ENCODE peak calls at places on chromosomes 11 and 22, in five cellular contexts. D is right lobe of liver, W is nephron progenitor cell, I is testis, R is BJ. A is an unnamed sample.

GRCh38 chr11:73229321-73230275 is 11.5 kb downstream of the P2RY2 start:
- DNase-seq in W (peak), D (no peak), R (no peak), I (no peak), A (no peak)

GRCh38 chr22:43479962-43480361 is 68.1 kb downstream of the MPPED1 start:
- DNase-seq in I (no peak), W (no peak), R (no peak), D (no peak), A (no peak)

GRCh38 chr11:102494216-102494615 is 36.3 kb downstream of the MMP7 start:
- DNase-seq in W (no peak), I (no peak), D (peak), R (no peak), A (no peak)

GRCh38 chr11:47938791-47939560 is 41.4 kb upstream of the PTPRJ start:
- DNase-seq in I (no peak), W (no peak), D (no peak), R (no peak), A (peak)

GRCh38 chr22:48310740-48311139 is 1516.9 kb downstream of the BRD1 start:
- DNase-seq in I (no peak), D (no peak), W (no peak), R (no peak), A (no peak)

GRCh38 chr11:119699227-119699626 is 29.8 kb downstream of the NECTIN1 start:
- DNase-seq in W (no peak), R (no peak), I (peak), D (peak), A (peak)

GRCh38 chr11:126631399-126631798 is 275.9 kb downstream of the ST3GAL4 start:
- DNase-seq in R (no peak), W (no peak), D (no peak), I (no peak), A (no peak)

GRCh38 chr22:24128024-24128423 is 53.3 kb upstream of the SUSD2 start:
- DNase-seq in W (no peak), R (no peak), D (no peak), I (no peak), A (no peak)

GRCh38 chr11:12691473-12691872 is 17.3 kb downstream of the TEAD1 start:
- DNase-seq in I (no peak), R (no peak), D (no peak), W (no peak), A (no peak)

GRCh38 chr22:37525073-37525745 is 6.0 kb upstream of the CARD10 start:
- DNase-seq in D (no peak), R (peak), I (no peak), W (no peak), A (no peak)

GRCh38 chr11:2542406-2542805 is 97.6 kb downstream of the KCNQ1 start:
- DNase-seq in I (no peak), W (no peak), D (peak), R (no peak), A (no peak)

GRCh38 chr11:63870351-63871197 is 31.7 kb downstream of the MARK2 start:
- DNase-seq in D (no peak), I (no peak), R (no peak), W (no peak), A (no peak)

GRCh38 chr22:25081409-25081824 is 118.2 kb upstream of the CRYBB3 start:
- DNase-seq in D (no peak), I (peak), W (peak), R (no peak), A (peak)

GRCh38 chr11:132744771-132745170 is 787.5 kb downstream of the OPCML start:
- DNase-seq in R (peak), D (no peak), I (no peak), W (no peak), A (no peak)

GRCh38 chr11:64868904-64869570 is 9.4 kb downstream of the EHD1 start:
- DNase-seq in D (no peak), I (no peak), R (no peak), W (no peak), A (peak)

GRCh38 chr11:45665206-45665932 is at the start of gene CHST1:
- DNase-seq in R (no peak), D (peak), W (peak), I (peak), A (peak)

GRCh38 chr22:41062146-41062545 is 30.2 kb upstream of the EP300 start:
- DNase-seq in R (no peak), W (no peak), I (no peak), D (no peak), A (no peak)

DNA sequence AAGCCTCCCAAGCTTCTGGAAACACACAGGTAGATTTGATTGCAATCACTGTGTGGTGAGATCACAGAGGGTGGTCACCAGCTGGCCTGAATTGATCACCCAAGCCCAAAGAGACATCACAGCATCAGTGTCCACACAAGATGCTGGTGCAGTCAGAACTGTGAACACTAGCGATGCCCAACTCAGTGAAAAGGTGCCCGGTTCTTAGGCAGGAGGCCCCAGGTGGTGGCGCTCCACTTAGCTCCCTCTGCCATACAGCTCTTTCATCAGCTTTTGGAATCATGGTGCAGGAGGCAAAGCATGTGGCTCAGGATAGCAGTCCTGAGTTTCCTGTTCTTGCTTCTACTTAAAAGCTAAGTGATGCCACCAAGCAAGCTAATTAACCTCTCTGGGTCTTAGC is 11.1 kb downstream of the DGCR2 start:
- DNase-seq in W (no peak), D (no peak), I (no peak), R (no peak), A (no peak)
- TF ChIP-seq CTCF in W (no peak), D (no peak), I (no peak), R (no peak), A (no peak)

GRCh38 chr11:9232482-9232881 is 32.7 kb downstream of the DENND5A start:
- DNase-seq in I (no peak), R (no peak), D (no peak), W (no peak), A (no peak)
- TF ChIP-seq CTCF in I (no peak), R (no peak), D (no peak), W (no peak), A (no peak)

DNA sequence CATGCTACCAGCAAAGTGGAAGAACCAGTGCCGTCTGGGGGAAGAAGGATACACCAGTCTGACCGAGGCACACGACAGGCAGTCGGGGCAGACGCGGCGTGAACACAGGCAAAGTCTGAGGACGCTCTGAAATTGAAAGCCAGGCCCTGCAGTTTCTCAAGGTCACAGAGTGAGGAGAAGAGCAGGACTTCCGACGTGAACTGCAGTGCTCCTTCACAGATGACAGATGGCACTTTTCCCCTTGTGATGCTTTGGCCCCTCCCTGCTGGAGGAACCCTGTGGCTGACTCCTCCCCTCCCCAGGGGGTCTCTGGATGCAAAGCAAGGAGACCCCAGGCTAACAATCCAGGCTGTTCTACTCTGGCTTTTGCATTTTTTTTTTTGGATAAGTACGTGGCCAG is 19.6 kb upstream of the JAM3 start:
- DNase-seq in I (peak), W (no peak), R (no peak), D (no peak), A (no peak)
- TF ChIP-seq CTCF in I (no peak), W (no peak), R (no peak), D (no peak), A (no peak)

GRCh38 chr11:4203603-4204360 is 109.2 kb downstream of the RRM1 start:
- DNase-seq in W (no peak), D (no peak), I (no peak), R (no peak), A (no peak)
- TF ChIP-seq CTCF in W (no peak), D (no peak), I (no peak), R (no peak), A (no peak)

DNA sequence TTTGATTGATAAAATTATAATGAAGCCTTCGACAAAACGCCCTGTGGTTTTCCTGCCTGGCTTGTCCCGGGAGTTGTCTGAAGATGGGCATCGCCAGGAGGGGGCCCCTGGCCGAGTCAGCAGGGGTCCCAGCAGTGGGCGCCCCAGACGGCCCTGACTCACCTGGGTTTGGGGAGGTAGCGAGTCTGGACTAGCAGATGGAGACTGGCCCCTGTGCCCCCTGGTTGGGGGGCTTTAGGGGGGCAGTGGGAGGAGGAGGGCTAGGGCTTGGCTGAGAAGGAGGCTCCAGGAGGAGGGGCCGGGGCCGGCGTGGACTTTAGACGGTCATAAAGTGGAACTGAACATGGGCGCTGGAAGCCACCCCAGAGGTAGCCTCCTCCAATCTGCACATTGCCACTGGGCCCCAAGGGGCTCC is 410 bp upstream of the LIF start:
- DNase-seq in I (no peak), R (no peak), D (no peak), W (no peak), A (no peak)
- TF ChIP-seq CTCF in I (no peak), R (no peak), D (no peak), W (no peak), A (no peak)

GRCh38 chr11:19795082-19795481 is 82.4 kb downstream of the NAV2 start:
- DNase-seq in W (no peak), D (no peak), I (no peak), R (no peak), A (no peak)

GRCh38 chr11:19802773-19803293 is 90.2 kb downstream of the NAV2 start:
- DNase-seq in D (no peak), W (no peak), R (no peak), I (no peak), A (no peak)

GRCh38 chr11:19803506-19803998 is 90.9 kb downstream of the NAV2 start:
- DNase-seq in D (no peak), W (no peak), R (no peak), I (no peak), A (no peak)

GRCh38 chr11:19800714-19801519 is 88.3 kb downstream of the NAV2 start:
- DNase-seq in I (no peak), D (no peak), W (no peak), R (no peak), A (no peak)

DNA sequence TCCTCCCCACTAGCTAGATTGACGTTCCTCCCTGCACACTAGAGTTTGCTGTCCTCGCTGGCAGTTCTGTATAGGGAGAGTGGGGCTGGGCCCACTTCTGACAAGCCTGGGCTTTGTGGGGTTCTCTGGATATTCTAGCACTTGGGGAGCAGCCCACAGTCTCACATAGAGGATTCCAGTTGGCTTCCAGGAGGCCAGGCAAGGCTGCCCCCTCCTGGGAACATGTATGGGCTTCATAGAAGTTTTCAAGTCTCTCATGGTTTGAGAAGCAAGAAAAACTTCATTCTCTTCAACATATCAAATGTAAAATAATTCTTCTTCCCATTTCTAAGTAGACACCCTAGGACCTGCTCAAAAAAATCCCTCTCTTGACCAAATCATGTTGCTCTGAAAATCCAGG is 87.5 kb downstream of the NAV2 start:
- DNase-seq in W (no peak), I (no peak), R (no peak), D (no peak), A (no peak)
- TF ChIP-seq CTCF in W (no peak), I (no peak), R (peak), D (peak), A (no peak)

GRCh38 chr11:84250834-84251613 is 964.9 kb upstream of the CCDC90B start:
- DNase-seq in D (no peak), I (no peak), R (no peak), W (no peak), A (no peak)

GRCh38 chr11:84247931-84248330 is 961.8 kb upstream of the CCDC90B start:
- DNase-seq in W (no peak), I (peak), R (no peak), D (no peak), A (no peak)

GRCh38 chr11:84243629-84244263 is 957.6 kb upstream of the CCDC90B start:
- DNase-seq in I (no peak), W (no peak), R (no peak), D (no peak), A (no peak)

GRCh38 chr11:84247129-84247528 is 961.0 kb upstream of the CCDC90B start:
- DNase-seq in I (no peak), R (no peak), D (no peak), W (no peak), A (no peak)

DNA sequence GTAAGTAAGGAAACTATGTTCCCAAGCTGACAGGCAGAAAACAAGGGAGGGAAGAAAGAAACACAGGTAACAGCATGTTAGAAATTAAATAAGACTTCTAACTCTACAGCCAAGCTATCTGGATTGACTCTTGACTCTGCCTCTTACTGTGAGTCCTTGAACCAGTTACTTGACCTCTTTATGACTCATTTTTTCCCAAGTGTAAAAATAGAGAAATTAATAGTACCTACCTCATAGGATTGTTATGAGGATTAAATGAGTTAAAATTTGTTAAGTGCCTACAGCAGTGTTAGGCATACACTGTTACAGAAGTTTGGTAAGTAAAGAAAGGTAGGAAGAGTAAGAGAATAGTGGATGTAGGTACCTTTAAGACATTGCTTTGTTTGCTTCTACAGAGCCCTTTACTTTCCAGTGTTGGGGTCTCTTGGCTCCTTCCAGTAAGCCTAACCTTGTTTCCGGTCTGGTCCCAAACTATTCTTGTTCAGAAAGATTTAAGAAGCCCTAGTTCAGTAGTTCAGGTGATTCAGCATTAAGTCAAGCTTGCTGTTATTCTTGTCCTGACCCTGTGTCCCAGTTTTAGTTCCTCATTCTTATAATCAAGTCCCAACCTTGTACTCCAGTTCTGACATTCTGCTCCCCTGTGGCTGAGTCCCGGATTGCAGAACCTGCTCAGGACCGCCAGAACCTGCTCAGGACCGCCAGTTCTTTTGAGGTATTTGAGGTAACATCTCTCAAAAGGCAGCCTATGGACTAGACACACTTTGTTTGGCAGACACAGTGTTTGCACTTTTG is 963.4 kb upstream of the CCDC90B start:
- DNase-seq in I (no peak), R (no peak), D (peak), W (no peak), A (peak)
- TF ChIP-seq CTCF in I (no peak), R (no peak), D (no peak), W (no peak), A (no peak)